ENCODE peak calls at places on chromosomes 11 and 22, in four cellular contexts. S is mucosa of gallbladder, L is memory B cell, N is sigmoid colon. A is an unnamed sample.
A peak's percentile ranks its signal among the peaks of the same experiment; 100 is the strongest.

GRCh38 chr11:44032304-44033085 is 15.3 kb upstream of the ACCSL start:
- DNase-seq in S (peak; percentile 72), L (no peak), N (no peak), A (no peak)

GRCh38 chr22:50262460-50262911 is 1.0 kb upstream of the MAPK12 start:
- DNase-seq in N (no peak), S (no peak), L (no peak), A (no peak)

GRCh38 chr11:18669211-18669593 is 29.4 kb upstream of the TMEM86A start:
- DNase-seq in L (no peak), S (peak; percentile 88), N (no peak), A (peak; percentile 14)

GRCh38 chr11:12100886-12101285 is 9.5 kb upstream of the MICAL2 start:
- DNase-seq in L (no peak), N (no peak), S (no peak), A (no peak)

GRCh38 chr11:86577663-86578636 is 94.5 kb downstream of the ME3 start:
- DNase-seq in S (peak; percentile 91), N (peak; percentile 91), L (no peak), A (no peak)

GRCh38 chr11:119863811-119864601 is 135.0 kb upstream of the NECTIN1 start:
- DNase-seq in L (no peak), S (no peak), N (no peak), A (no peak)

GRCh38 chr11:68524213-68524612 is 63.7 kb downstream of the PPP6R3 start:
- DNase-seq in N (no peak), L (no peak), S (no peak), A (no peak)

GRCh38 chr11:2890466-2891241 is 5.1 kb upstream of the CDKN1C start:
- DNase-seq in S (peak; percentile 63), L (no peak), N (peak; percentile 91), A (no peak)

GRCh38 chr11:75719089-75719638 is 1.5 kb downstream of the MOGAT2 start:
- DNase-seq in N (no peak), L (no peak), S (no peak), A (no peak)

GRCh38 chr22:30602049-30602448 is 4.9 kb upstream of the TCN2 start:
- DNase-seq in S (no peak), L (no peak), N (no peak), A (peak; percentile 62)

GRCh38 chr11:3204141-3205015 is 14.2 kb downstream of the MRGPRG start:
- DNase-seq in L (no peak), N (peak; percentile 44), S (no peak), A (no peak)

GRCh38 chr11:36273110-36273509 is 16.1 kb downstream of the COMMD9 start:
- DNase-seq in S (no peak), N (no peak), L (no peak), A (no peak)

GRCh38 chr11:35594680-35595079 is 23.6 kb upstream of the FJX1 start:
- DNase-seq in L (no peak), S (no peak), N (no peak), A (no peak)

GRCh38 chr22:34414467-34415440 is 494.5 kb upstream of the LARGE1 start:
- DNase-seq in L (no peak), S (peak; percentile 61), N (no peak), A (no peak)

GRCh38 chr11:27972432-27973170 is 135.4 kb downstream of the KIF18A start:
- DNase-seq in L (no peak), S (no peak), N (no peak), A (no peak)

GRCh38 chr11:120786206-120786735 is 237.6 kb upstream of the TBCEL start:
- DNase-seq in L (no peak), N (no peak), S (no peak), A (no peak)

GRCh38 chr11:279966-280761 is 2.0 kb downstream of the NLRP6 start:
- DNase-seq in S (peak; percentile 72), N (peak; percentile 63), L (no peak), A (peak; percentile 69)

GRCh38 chr22:47839586-47840245 is 1077.3 kb downstream of the TBC1D22A start:
- DNase-seq in L (no peak), N (no peak), S (no peak), A (no peak)

A was measured in T-helper 2 cell.